ENCODE peak calls at places on chromosomes 4 and X, in seven cellular contexts. One of them, this sample, is unnamed.
A peak's percentile ranks its signal among the peaks of the same experiment; 100 is the strongest.

GRCh38 chr4:89158884-89159503 is 47.7 kb downstream of the TIGD2 start:
- DNase-seq in astrocyte of the spinal cord: peak; percentile 50
- DNase-seq in left ventricle myocardium inferior: no peak
- DNase-seq in CD8-positive, alpha-beta T cell: no peak
- DNase-seq in progenitor cell of endocrine pancreas: no peak
- DNase-seq in lung: no peak
- DNase-seq in PC-3: peak; percentile 65
- DNase-seq in this sample: no peak

GRCh38 chr4:140861359-140862181 is 105.4 kb upstream of the TBC1D9 start:
- DNase-seq in progenitor cell of endocrine pancreas: peak; percentile 24
- DNase-seq in lung: peak; percentile 63
- DNase-seq in left ventricle myocardium inferior: no peak
- DNase-seq in CD8-positive, alpha-beta T cell: peak; percentile 31
- DNase-seq in astrocyte of the spinal cord: peak; percentile 91
- DNase-seq in PC-3: peak; percentile 91
- DNase-seq in this sample: no peak

GRCh38 chrX:21657318-21658151 is 595 bp downstream of the KLHL34 start:
- DNase-seq in PC-3: no peak
- DNase-seq in lung: no peak
- DNase-seq in progenitor cell of endocrine pancreas: no peak
- DNase-seq in left ventricle myocardium inferior: no peak
- DNase-seq in CD8-positive, alpha-beta T cell: peak; percentile 8
- DNase-seq in astrocyte of the spinal cord: no peak
- DNase-seq in this sample: no peak

GRCh38 chr4:173528378-173529321 is 1.4 kb downstream of the HAND2 start:
- DNase-seq in lung: no peak
- DNase-seq in astrocyte of the spinal cord: no peak
- DNase-seq in PC-3: no peak
- DNase-seq in left ventricle myocardium inferior: peak; percentile 36
- DNase-seq in CD8-positive, alpha-beta T cell: no peak
- DNase-seq in progenitor cell of endocrine pancreas: no peak
- DNase-seq in this sample: no peak

GRCh38 chr4:127782025-127782274 is 172 bp upstream of the HSPA4L start:
- DNase-seq in lung: peak; percentile 80
- DNase-seq in CD8-positive, alpha-beta T cell: no peak
- DNase-seq in left ventricle myocardium inferior: peak; percentile 86
- DNase-seq in progenitor cell of endocrine pancreas: no peak
- DNase-seq in PC-3: peak; percentile 82
- DNase-seq in astrocyte of the spinal cord: peak; percentile 85
- DNase-seq in this sample: no peak

GRCh38 chrX:47562615-47563243 is 1.7 kb downstream of the ARAF start:
- DNase-seq in progenitor cell of endocrine pancreas: no peak
- DNase-seq in lung: no peak
- DNase-seq in astrocyte of the spinal cord: peak; percentile 27
- DNase-seq in left ventricle myocardium inferior: no peak
- DNase-seq in PC-3: peak; percentile 36
- DNase-seq in CD8-positive, alpha-beta T cell: no peak
- DNase-seq in this sample: no peak

GRCh38 chr4:54169176-54169575 is 59.9 kb upstream of the PDGFRA start:
- DNase-seq in CD8-positive, alpha-beta T cell: no peak
- DNase-seq in astrocyte of the spinal cord: peak; percentile 23
- DNase-seq in PC-3: no peak
- DNase-seq in lung: no peak
- DNase-seq in progenitor cell of endocrine pancreas: no peak
- DNase-seq in left ventricle myocardium inferior: no peak
- DNase-seq in this sample: no peak

GRCh38 chr4:152585036-152585439 is 49.1 kb upstream of the FBXW7 start:
- DNase-seq in lung: no peak
- DNase-seq in astrocyte of the spinal cord: no peak
- DNase-seq in progenitor cell of endocrine pancreas: no peak
- DNase-seq in left ventricle myocardium inferior: no peak
- DNase-seq in PC-3: no peak
- DNase-seq in CD8-positive, alpha-beta T cell: no peak
- DNase-seq in this sample: no peak

GRCh38 chr4:123230061-123230460 is 166.5 kb upstream of the SPRY1 start:
- DNase-seq in progenitor cell of endocrine pancreas: no peak
- DNase-seq in CD8-positive, alpha-beta T cell: no peak
- DNase-seq in PC-3: no peak
- DNase-seq in astrocyte of the spinal cord: no peak
- DNase-seq in left ventricle myocardium inferior: no peak
- DNase-seq in lung: no peak
- DNase-seq in this sample: no peak

GRCh38 chrX:38804481-38805293 is 3.4 kb downstream of the MID1IP1 start:
- DNase-seq in astrocyte of the spinal cord: no peak
- DNase-seq in left ventricle myocardium inferior: peak; percentile 33
- DNase-seq in CD8-positive, alpha-beta T cell: peak; percentile 22
- DNase-seq in lung: peak; percentile 32
- DNase-seq in progenitor cell of endocrine pancreas: peak; percentile 18
- DNase-seq in PC-3: peak; percentile 28
- DNase-seq in this sample: peak; percentile 16

GRCh38 chrX:125395626-125396025 is 76.0 kb downstream of the TEX13C start:
- DNase-seq in CD8-positive, alpha-beta T cell: no peak
- DNase-seq in astrocyte of the spinal cord: no peak
- DNase-seq in left ventricle myocardium inferior: no peak
- DNase-seq in lung: no peak
- DNase-seq in progenitor cell of endocrine pancreas: no peak
- DNase-seq in PC-3: no peak
- DNase-seq in this sample: no peak

GRCh38 chr4:10730019-10730418 is 45.5 kb upstream of the CLNK start:
- DNase-seq in left ventricle myocardium inferior: no peak
- DNase-seq in progenitor cell of endocrine pancreas: no peak
- DNase-seq in astrocyte of the spinal cord: no peak
- DNase-seq in lung: no peak
- DNase-seq in PC-3: no peak
- DNase-seq in CD8-positive, alpha-beta T cell: no peak
- DNase-seq in this sample: no peak

GRCh38 chr4:114087596-114088230 is 108.3 kb upstream of the ARSJ start:
- DNase-seq in PC-3: no peak
- DNase-seq in progenitor cell of endocrine pancreas: no peak
- DNase-seq in left ventricle myocardium inferior: no peak
- DNase-seq in astrocyte of the spinal cord: peak; percentile 85
- DNase-seq in CD8-positive, alpha-beta T cell: no peak
- DNase-seq in lung: no peak
- DNase-seq in this sample: no peak

GRCh38 chrX:106397788-106398538 is 213.8 kb upstream of the RADX start:
- DNase-seq in CD8-positive, alpha-beta T cell: no peak
- DNase-seq in left ventricle myocardium inferior: no peak
- DNase-seq in astrocyte of the spinal cord: peak; percentile 40
- DNase-seq in lung: no peak
- DNase-seq in progenitor cell of endocrine pancreas: no peak
- DNase-seq in PC-3: peak; percentile 67
- DNase-seq in this sample: no peak

GRCh38 chrX:115970718-115971117 is 199.8 kb upstream of the AGTR2 start:
- DNase-seq in left ventricle myocardium inferior: no peak
- DNase-seq in PC-3: no peak
- DNase-seq in progenitor cell of endocrine pancreas: no peak
- DNase-seq in CD8-positive, alpha-beta T cell: no peak
- DNase-seq in lung: no peak
- DNase-seq in astrocyte of the spinal cord: no peak
- DNase-seq in this sample: no peak

GRCh38 chr4:108130955-108131354 is 37.8 kb downstream of the LEF1 start:
- DNase-seq in progenitor cell of endocrine pancreas: no peak
- DNase-seq in astrocyte of the spinal cord: no peak
- DNase-seq in left ventricle myocardium inferior: no peak
- DNase-seq in lung: no peak
- DNase-seq in CD8-positive, alpha-beta T cell: no peak
- DNase-seq in PC-3: no peak
- DNase-seq in this sample: no peak

GRCh38 chrX:39195156-39195555 is 393.9 kb downstream of the MID1IP1 start:
- DNase-seq in progenitor cell of endocrine pancreas: peak; percentile 12
- DNase-seq in CD8-positive, alpha-beta T cell: no peak
- DNase-seq in left ventricle myocardium inferior: no peak
- DNase-seq in lung: no peak
- DNase-seq in astrocyte of the spinal cord: no peak
- DNase-seq in PC-3: no peak
- DNase-seq in this sample: no peak

GRCh38 chr4:122542411-122543236 is 78.2 kb downstream of the IL21 start:
- DNase-seq in astrocyte of the spinal cord: peak; percentile 54
- DNase-seq in progenitor cell of endocrine pancreas: no peak
- DNase-seq in PC-3: peak; percentile 19
- DNase-seq in lung: no peak
- DNase-seq in CD8-positive, alpha-beta T cell: no peak
- DNase-seq in left ventricle myocardium inferior: no peak
- DNase-seq in this sample: no peak

GRCh38 chrX:112761239-112762207 is 79.1 kb downstream of the AMOT start:
- DNase-seq in lung: no peak
- DNase-seq in PC-3: no peak
- DNase-seq in CD8-positive, alpha-beta T cell: no peak
- DNase-seq in astrocyte of the spinal cord: no peak
- DNase-seq in left ventricle myocardium inferior: no peak
- DNase-seq in progenitor cell of endocrine pancreas: no peak
- DNase-seq in this sample: no peak

GRCh38 chrX:38212246-38212645 is 8.4 kb downstream of the SRPX start:
- DNase-seq in progenitor cell of endocrine pancreas: no peak
- DNase-seq in left ventricle myocardium inferior: no peak
- DNase-seq in lung: no peak
- DNase-seq in PC-3: no peak
- DNase-seq in astrocyte of the spinal cord: no peak
- DNase-seq in CD8-positive, alpha-beta T cell: no peak
- DNase-seq in this sample: no peak

GRCh38 chr4:54495641-54496040 is 162.1 kb upstream of the KIT start:
- DNase-seq in lung: no peak
- DNase-seq in left ventricle myocardium inferior: no peak
- DNase-seq in progenitor cell of endocrine pancreas: no peak
- DNase-seq in astrocyte of the spinal cord: no peak
- DNase-seq in PC-3: no peak
- DNase-seq in CD8-positive, alpha-beta T cell: no peak
- DNase-seq in this sample: no peak

GRCh38 chr4:79621061-79621460 is 213.0 kb upstream of the GK2 start:
- DNase-seq in progenitor cell of endocrine pancreas: no peak
- DNase-seq in left ventricle myocardium inferior: no peak
- DNase-seq in PC-3: no peak
- DNase-seq in lung: no peak
- DNase-seq in CD8-positive, alpha-beta T cell: no peak
- DNase-seq in astrocyte of the spinal cord: no peak
- DNase-seq in this sample: no peak

GRCh38 chr4:98627883-98628282 is 30.5 kb downstream of the TSPAN5 start:
- DNase-seq in lung: no peak
- DNase-seq in CD8-positive, alpha-beta T cell: no peak
- DNase-seq in PC-3: peak; percentile 63
- DNase-seq in left ventricle myocardium inferior: no peak
- DNase-seq in progenitor cell of endocrine pancreas: no peak
- DNase-seq in astrocyte of the spinal cord: peak; percentile 74
- DNase-seq in this sample: no peak

GRCh38 chr4:93897559-93897958 is 69.0 kb downstream of the ATOH1 start:
- DNase-seq in progenitor cell of endocrine pancreas: no peak
- DNase-seq in lung: no peak
- DNase-seq in PC-3: peak; percentile 42
- DNase-seq in astrocyte of the spinal cord: peak; percentile 7
- DNase-seq in CD8-positive, alpha-beta T cell: no peak
- DNase-seq in left ventricle myocardium inferior: no peak
- DNase-seq in this sample: no peak

GRCh38 chr4:9996319-9997110 is 24.8 kb downstream of the SLC2A9 start:
- DNase-seq in CD8-positive, alpha-beta T cell: no peak
- DNase-seq in progenitor cell of endocrine pancreas: no peak
- DNase-seq in lung: no peak
- DNase-seq in astrocyte of the spinal cord: no peak
- DNase-seq in left ventricle myocardium inferior: no peak
- DNase-seq in PC-3: no peak
- DNase-seq in this sample: no peak

GRCh38 chr4:24228692-24229091 is 338.8 kb upstream of the PPARGC1A start:
- DNase-seq in astrocyte of the spinal cord: no peak
- DNase-seq in PC-3: no peak
- DNase-seq in progenitor cell of endocrine pancreas: no peak
- DNase-seq in lung: no peak
- DNase-seq in left ventricle myocardium inferior: no peak
- DNase-seq in CD8-positive, alpha-beta T cell: no peak
- DNase-seq in this sample: no peak

GRCh38 chr4:137601924-137602323 is 69.6 kb upstream of the PCDH18 start:
- DNase-seq in astrocyte of the spinal cord: no peak
- DNase-seq in progenitor cell of endocrine pancreas: no peak
- DNase-seq in CD8-positive, alpha-beta T cell: no peak
- DNase-seq in lung: no peak
- DNase-seq in left ventricle myocardium inferior: no peak
- DNase-seq in PC-3: peak; percentile 56
- DNase-seq in this sample: no peak

GRCh38 chr4:137597751-137598493 is 65.6 kb upstream of the PCDH18 start:
- DNase-seq in astrocyte of the spinal cord: no peak
- DNase-seq in lung: no peak
- DNase-seq in PC-3: no peak
- DNase-seq in progenitor cell of endocrine pancreas: no peak
- DNase-seq in left ventricle myocardium inferior: no peak
- DNase-seq in CD8-positive, alpha-beta T cell: no peak
- DNase-seq in this sample: no peak

GRCh38 chr4:137602401-137602800 is 70.1 kb upstream of the PCDH18 start:
- DNase-seq in PC-3: no peak
- DNase-seq in CD8-positive, alpha-beta T cell: no peak
- DNase-seq in astrocyte of the spinal cord: no peak
- DNase-seq in lung: no peak
- DNase-seq in progenitor cell of endocrine pancreas: no peak
- DNase-seq in left ventricle myocardium inferior: no peak
- DNase-seq in this sample: no peak

GRCh38 chr4:137599766-137600165 is 67.5 kb upstream of the PCDH18 start:
- DNase-seq in lung: no peak
- DNase-seq in PC-3: no peak
- DNase-seq in progenitor cell of endocrine pancreas: no peak
- DNase-seq in CD8-positive, alpha-beta T cell: no peak
- DNase-seq in left ventricle myocardium inferior: no peak
- DNase-seq in astrocyte of the spinal cord: no peak
- DNase-seq in this sample: no peak
- TF ChIP-seq CTCF in lung: no peak
- TF ChIP-seq CTCF in PC-3: no peak
- TF ChIP-seq CTCF in progenitor cell of endocrine pancreas: no peak
- TF ChIP-seq CTCF in CD8-positive, alpha-beta T cell: no peak
- TF ChIP-seq CTCF in left ventricle myocardium inferior: no peak
- TF ChIP-seq CTCF in astrocyte of the spinal cord: no peak
- TF ChIP-seq CTCF in this sample: no peak

DNA sequence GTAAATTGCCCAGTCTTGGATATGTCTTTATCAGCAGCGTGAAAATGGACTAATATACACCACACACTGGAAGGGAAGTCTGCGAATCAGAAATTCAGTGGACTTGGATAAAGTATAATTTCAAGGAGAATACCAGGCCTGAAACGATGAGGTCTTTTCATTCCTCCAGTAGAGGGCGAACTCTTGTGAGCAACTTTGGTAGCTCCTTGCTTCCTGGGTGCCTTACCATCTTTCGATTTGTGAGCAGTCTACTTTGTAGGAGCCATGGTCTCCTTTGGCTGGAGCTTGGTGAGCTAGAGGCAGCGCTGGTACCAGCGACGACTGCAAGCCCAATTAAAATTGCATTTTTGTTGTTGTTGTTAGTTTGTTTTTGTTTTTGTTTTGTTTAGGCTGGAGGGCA is 791.9 kb downstream of the FAT4 start:
- DNase-seq in PC-3: no peak
- DNase-seq in lung: no peak
- DNase-seq in CD8-positive, alpha-beta T cell: no peak
- DNase-seq in astrocyte of the spinal cord: no peak
- DNase-seq in left ventricle myocardium inferior: no peak
- DNase-seq in progenitor cell of endocrine pancreas: no peak
- DNase-seq in this sample: no peak
- TF ChIP-seq CTCF in PC-3: peak; percentile 29
- TF ChIP-seq CTCF in lung: no peak
- TF ChIP-seq CTCF in CD8-positive, alpha-beta T cell: no peak
- TF ChIP-seq CTCF in astrocyte of the spinal cord: peak; percentile 22
- TF ChIP-seq CTCF in left ventricle myocardium inferior: no peak
- TF ChIP-seq CTCF in progenitor cell of endocrine pancreas: peak; percentile 17
- TF ChIP-seq CTCF in this sample: no peak

GRCh38 chr4:4327652-4328121 is 37.6 kb downstream of the ZBTB49 start:
- DNase-seq in progenitor cell of endocrine pancreas: peak; percentile 28
- DNase-seq in CD8-positive, alpha-beta T cell: no peak
- DNase-seq in PC-3: peak; percentile 19
- DNase-seq in lung: no peak
- DNase-seq in left ventricle myocardium inferior: peak; percentile 34
- DNase-seq in astrocyte of the spinal cord: no peak
- DNase-seq in this sample: no peak
- TF ChIP-seq CTCF in progenitor cell of endocrine pancreas: peak; percentile 63
- TF ChIP-seq CTCF in CD8-positive, alpha-beta T cell: no peak
- TF ChIP-seq CTCF in PC-3: peak; percentile 46
- TF ChIP-seq CTCF in lung: no peak
- TF ChIP-seq CTCF in left ventricle myocardium inferior: peak; percentile 39
- TF ChIP-seq CTCF in astrocyte of the spinal cord: peak; percentile 43
- TF ChIP-seq CTCF in this sample: no peak

GRCh38 chr4:96170198-96170597 is 330.3 kb downstream of the PDHA2 start:
- DNase-seq in PC-3: no peak
- DNase-seq in progenitor cell of endocrine pancreas: no peak
- DNase-seq in left ventricle myocardium inferior: no peak
- DNase-seq in lung: no peak
- DNase-seq in astrocyte of the spinal cord: no peak
- DNase-seq in CD8-positive, alpha-beta T cell: no peak
- DNase-seq in this sample: no peak
- TF ChIP-seq CTCF in PC-3: peak; percentile 28
- TF ChIP-seq CTCF in progenitor cell of endocrine pancreas: no peak
- TF ChIP-seq CTCF in left ventricle myocardium inferior: no peak
- TF ChIP-seq CTCF in lung: no peak
- TF ChIP-seq CTCF in astrocyte of the spinal cord: peak; percentile 6
- TF ChIP-seq CTCF in CD8-positive, alpha-beta T cell: no peak
- TF ChIP-seq CTCF in this sample: no peak